ENCODE peak calls at places on chromosomes 5 and 9, in four cellular contexts. O, M, P and V are unnamed samples.

GRCh38 chr5:171981847-171982246 is 24.6 kb downstream of the FBXW11 start:
- DNase-seq in O (no peak), M (no peak), P (no peak), V (no peak)

GRCh38 chr9:132670816-132671371 is 630 bp downstream of the GTF3C4 start:
- DNase-seq in O (peak; percentile 37), M (peak; percentile 55), P (no peak), V (peak; percentile 68)

GRCh38 chr5:154611341-154611767 is 133.3 kb upstream of the HAND1 start:
- DNase-seq in O (no peak), M (no peak), P (no peak), V (no peak)

GRCh38 chr5:177444106-177445051 is 2.2 kb upstream of the PRR7 start:
- DNase-seq in O (no peak), M (peak; percentile 65), P (peak; percentile 67), V (no peak)

GRCh38 chr9:130989891-130990290 is 19.1 kb upstream of the LAMC3 start:
- DNase-seq in O (no peak), M (no peak), P (no peak), V (no peak)

GRCh38 chr5:166625210-166625865 is 1666.1 kb upstream of the WWC1 start:
- DNase-seq in O (no peak), M (no peak), P (no peak), V (no peak)

GRCh38 chr9:132042324-132042723 is 37.3 kb downstream of the MED27 start:
- DNase-seq in O (no peak), M (no peak), P (no peak), V (no peak)

GRCh38 chr5:107402881-107403280 is 267.9 kb downstream of the EFNA5 start:
- DNase-seq in O (no peak), M (no peak), P (no peak), V (no peak)

GRCh38 chr5:151699071-151699901 is 12.6 kb upstream of the SPARC start:
- DNase-seq in O (peak; percentile 49), M (no peak), P (no peak), V (no peak)

GRCh38 chr9:96486351-96487029 is 36.5 kb downstream of the HABP4 start:
- DNase-seq in O (peak; percentile 23), M (no peak), P (peak; percentile 17), V (no peak)

GRCh38 chr5:147968855-147969254 is 62.5 kb upstream of the C5orf46 start:
- DNase-seq in O (no peak), M (no peak), P (no peak), V (no peak)

GRCh38 chr9:21096172-21096900 is 18.6 kb upstream of the IFNB1 start:
- DNase-seq in O (no peak), M (peak; percentile 47), P (peak; percentile 42), V (peak; percentile 59)

GRCh38 chr5:7540806-7541205 is 144.9 kb downstream of the ADCY2 start:
- DNase-seq in O (no peak), M (no peak), P (no peak), V (no peak)

GRCh38 chr5:1670342-1670741 is 129.3 kb downstream of the MRPL36 start:
- DNase-seq in O (no peak), M (no peak), P (no peak), V (peak; percentile 34)

GRCh38 chr5:171494452-171495121 is 75.1 kb downstream of the FGF18 start:
- DNase-seq in O (peak; percentile 29), M (no peak), P (no peak), V (no peak)

GRCh38 chr9:130707225-130707976 is 13.8 kb downstream of the EXOSC2 start:
- DNase-seq in O (peak; percentile 70), M (no peak), P (peak; percentile 40), V (peak; percentile 84)

GRCh38 chr5:118987988-118988945 is at the start of gene DTWD2:
- DNase-seq in O (peak; percentile 96), M (peak; percentile 96), P (peak; percentile 95), V (peak; percentile 94)

GRCh38 chr5:76952795-76953536 is at the start of gene CRHBP:
- DNase-seq in O (no peak), M (no peak), P (no peak), V (no peak)

GRCh38 chr5:178234753-178235599 is 2.4 kb upstream of the PHYKPL start:
- DNase-seq in O (peak; percentile 88), M (peak; percentile 85), P (peak; percentile 84), V (peak; percentile 95)

GRCh38 chr5:148541054-148541835 is 113.1 kb downstream of the HTR4 start:
- DNase-seq in O (no peak), M (no peak), P (no peak), V (no peak)

GRCh38 chr5:140224658-140225057 is 49.7 kb downstream of the CYSTM1 start:
- DNase-seq in O (peak; percentile 12), M (no peak), P (no peak), V (no peak)

GRCh38 chr5:154197801-154198461 is 7.4 kb downstream of the GALNT10 start:
- DNase-seq in O (no peak), M (no peak), P (no peak), V (peak; percentile 89)

GRCh38 chr5:75167345-75167744 is 69.3 kb downstream of the ANKRD31 start:
- DNase-seq in O (no peak), M (no peak), P (no peak), V (no peak)
- TF ChIP-seq CTCF in O (no peak), M (no peak), P (no peak), V (no peak)

GRCh38 chr5:64040496-64040895 is 78.3 kb upstream of the HTR1A start:
- DNase-seq in O (no peak), M (no peak), P (no peak), V (no peak)
- TF ChIP-seq CTCF in O (no peak), M (no peak), P (no peak), V (no peak)

DNA sequence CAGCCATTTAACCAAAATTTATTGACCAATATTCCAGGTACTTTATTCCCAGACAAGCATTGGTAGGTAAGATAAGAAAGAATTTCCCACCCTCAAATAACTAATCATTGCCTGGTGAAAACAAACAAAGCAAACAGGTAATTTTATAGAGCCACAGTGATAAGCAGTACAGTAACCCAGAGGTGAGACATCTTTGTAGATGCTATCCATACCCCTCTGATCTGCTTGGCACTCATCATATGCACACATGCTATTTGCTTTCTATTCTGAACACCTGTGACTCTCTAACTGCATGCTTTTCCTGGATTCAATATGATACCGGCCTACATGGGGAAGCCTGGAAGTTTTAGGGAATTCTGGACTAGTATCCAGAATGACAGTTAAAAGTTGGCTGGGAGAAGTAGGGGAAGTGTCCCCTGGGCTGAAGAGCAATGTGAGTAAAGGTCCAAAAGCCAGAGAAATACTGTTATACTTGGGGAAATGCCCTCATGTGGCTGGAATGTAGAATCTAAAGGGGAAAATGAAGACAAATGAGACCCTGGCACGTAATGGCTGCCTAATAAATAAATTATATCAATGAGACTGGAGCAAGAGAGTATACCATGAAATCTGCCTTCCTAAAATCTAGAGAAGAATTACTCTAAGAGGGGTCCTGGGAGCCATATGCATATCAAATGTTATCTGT is 243.8 kb upstream of the ADAMTSL1 start:
- DNase-seq in O (no peak), M (no peak), P (no peak), V (no peak)
- TF ChIP-seq CTCF in O (no peak), M (no peak), P (no peak), V (no peak)

DNA sequence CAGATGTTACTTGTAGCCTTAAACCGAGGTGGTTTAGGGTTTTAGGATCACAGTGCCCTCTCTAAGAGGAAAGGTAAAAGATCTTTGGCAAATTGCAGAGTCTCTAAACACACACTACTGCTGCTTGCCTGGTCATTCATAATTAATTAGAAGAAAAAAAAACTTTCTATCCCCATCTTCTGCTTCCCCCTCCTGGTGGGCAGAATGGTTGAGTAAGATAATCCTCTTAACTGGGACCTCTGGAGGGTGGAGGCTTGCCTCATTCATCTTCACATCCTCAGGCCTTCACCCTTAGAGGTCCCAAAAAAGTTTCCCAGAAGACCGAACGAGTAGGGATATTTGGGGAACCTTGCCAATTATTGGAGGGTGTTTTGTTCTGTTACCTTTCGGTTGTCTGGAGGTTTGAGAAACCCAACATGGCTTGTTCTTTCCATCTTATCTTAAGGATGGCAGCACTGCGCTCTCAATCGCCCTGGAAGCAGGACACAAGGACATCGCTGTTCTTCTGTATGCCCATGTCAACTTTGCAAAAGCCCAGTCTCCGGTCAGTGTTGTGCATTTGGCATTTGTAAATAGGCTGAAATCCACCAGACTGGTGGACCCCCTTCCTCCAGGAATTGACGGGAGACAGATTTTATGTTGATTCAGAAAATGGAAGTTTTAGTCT is 97.3 kb upstream of the DMRT1 start:
- DNase-seq in O (no peak), M (no peak), P (no peak), V (no peak)
- TF ChIP-seq CTCF in O (no peak), M (no peak), P (no peak), V (no peak)